ENCODE peak calls at places on chromosomes 2 and 18, in five cellular contexts. V is heart left ventricle; I is CD8-positive, alpha-beta T cell; Q is K562; C is AG10803. T is an unnamed sample.

GRCh38 chr18:38256366-38256765 is 690.8 kb upstream of the CELF4 start:
- DNase-seq in V (no peak), I (no peak), Q (no peak), C (no peak), T (no peak)

GRCh38 chr2:159713691-159714585 is 1.6 kb downstream of the MARCHF7 start:
- DNase-seq in V (no peak), I (no peak), Q (peak), C (peak), T (no peak)

GRCh38 chr2:149061119-149061518 is 22.6 kb downstream of the LYPD6B start:
- DNase-seq in V (no peak), I (no peak), Q (no peak), C (no peak), T (no peak)

GRCh38 chr2:88564402-88564801 is 62.9 kb downstream of the EIF2AK3 start:
- DNase-seq in V (no peak), I (no peak), Q (no peak), C (no peak), T (no peak)

GRCh38 chr2:240392084-240392947 is 43.1 kb upstream of the GPC1 start:
- DNase-seq in V (peak), I (no peak), Q (no peak), C (peak), T (peak)

GRCh38 chr18:23730850-23731249 is 41.6 kb downstream of the LAMA3 start:
- DNase-seq in V (no peak), I (no peak), Q (no peak), C (no peak), T (no peak)

GRCh38 chr2:127124426-127124825 is 17.5 kb upstream of the BIN1 start:
- DNase-seq in V (no peak), I (no peak), Q (no peak), C (no peak), T (no peak)

GRCh38 chr2:208037564-208038487 is 12.5 kb upstream of the PLEKHM3 start:
- DNase-seq in V (no peak), I (no peak), Q (no peak), C (no peak), T (no peak)

GRCh38 chr18:30945769-30946168 is 96.8 kb downstream of the DSC3 start:
- DNase-seq in V (no peak), I (no peak), Q (no peak), C (no peak), T (no peak)

GRCh38 chr18:66838340-66838987 is 234.6 kb upstream of the CDH19 start:
- DNase-seq in V (no peak), I (no peak), Q (no peak), C (no peak), T (no peak)

GRCh38 chr2:62197609-62198236 is 1.8 kb downstream of the B3GNT2 start:
- DNase-seq in V (peak), I (no peak), Q (peak), C (peak), T (peak)

GRCh38 chr2:215548714-215549113 is 112.8 kb upstream of the FN1 start:
- DNase-seq in V (no peak), I (no peak), Q (no peak), C (peak), T (no peak)

GRCh38 chr2:73249636-73250035 is 15.5 kb downstream of the CCT7 start:
- DNase-seq in V (no peak), I (no peak), Q (no peak), C (no peak), T (no peak)

GRCh38 chr2:160432633-160433032 is 61.0 kb downstream of the RBMS1 start:
- DNase-seq in V (no peak), I (no peak), Q (no peak), C (peak), T (no peak)

GRCh38 chr2:183186296-183186695 is 62.1 kb downstream of the NUP35 start:
- DNase-seq in V (no peak), I (no peak), Q (no peak), C (peak), T (no peak)

GRCh38 chr2:190407246-190407661 is 901 bp upstream of the MFSD6 start:
- DNase-seq in V (no peak), I (no peak), Q (no peak), C (no peak), T (no peak)

GRCh38 chr2:214341636-214342035 is 69.2 kb upstream of the VWC2L start:
- DNase-seq in V (no peak), I (no peak), Q (no peak), C (no peak), T (no peak)

GRCh38 chr2:199975297-199975895 is 20.0 kb downstream of the MAIP1 start:
- DNase-seq in V (no peak), I (no peak), Q (no peak), C (peak), T (no peak)

GRCh38 chr2:199968126-199968525 is 12.7 kb downstream of the MAIP1 start:
- DNase-seq in V (no peak), I (no peak), Q (no peak), C (no peak), T (no peak)

GRCh38 chr2:199977984-199978415 is 22.6 kb downstream of the MAIP1 start:
- DNase-seq in V (no peak), I (no peak), Q (no peak), C (peak), T (no peak)

GRCh38 chr2:199972088-199972626 is 16.8 kb downstream of the MAIP1 start:
- DNase-seq in V (no peak), I (no peak), Q (no peak), C (no peak), T (no peak)

DNA sequence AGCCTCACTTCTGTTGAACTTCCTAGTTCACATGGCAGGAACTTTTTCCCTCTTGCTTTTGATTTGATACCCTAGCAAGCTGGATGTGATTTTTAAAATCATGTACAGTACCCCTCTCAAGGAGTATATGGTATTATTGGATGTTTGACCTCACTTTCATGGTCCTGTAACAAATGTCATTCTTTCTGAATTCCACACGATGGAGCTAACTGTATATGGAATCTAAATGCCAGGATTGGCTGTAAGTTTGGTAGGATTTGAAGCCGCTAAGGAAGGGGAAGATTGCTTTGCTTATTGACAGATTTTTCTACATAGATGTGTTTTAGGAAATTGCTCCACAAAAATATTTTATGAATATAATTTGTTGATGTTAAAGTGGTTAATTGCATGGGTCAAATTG is 18.3 kb downstream of the MAIP1 start:
- DNase-seq in V (no peak), I (no peak), Q (peak), C (peak), T (no peak)
- TF ChIP-seq CTCF in V (peak), I (no peak), Q (peak), C (peak), T (peak)

DNA sequence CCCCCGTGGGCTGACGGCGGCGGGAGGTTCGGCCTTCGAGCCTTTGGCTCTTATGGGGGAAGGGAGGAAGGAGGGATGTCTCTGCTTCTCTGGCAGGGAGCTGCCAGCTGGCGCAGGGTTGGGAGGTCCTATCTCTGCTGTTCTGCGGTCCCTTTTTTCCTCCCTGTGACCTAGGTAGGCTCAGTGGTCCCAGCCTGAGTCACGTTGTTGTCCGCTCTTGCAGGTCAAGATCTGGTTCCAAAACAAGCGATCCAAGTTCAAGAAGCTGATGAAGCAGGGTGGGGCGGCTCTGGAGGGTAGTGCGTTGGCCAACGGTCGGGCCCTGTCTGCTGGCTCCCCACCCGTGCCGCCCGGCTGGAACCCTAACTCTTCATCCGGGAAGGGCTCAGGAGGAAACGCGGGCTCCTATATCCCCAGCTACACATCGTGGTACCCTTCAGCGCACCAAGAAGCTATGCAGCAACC is 2.5 kb downstream of the DLX1 start:
- DNase-seq in V (no peak), I (no peak), Q (no peak), C (no peak), T (no peak)
- H3K4me3 ChIP-seq in V (no peak), I (no peak), Q (no peak), C (peak), T (no peak)

GRCh38 chr2:59458862-59459261 is 1094.6 kb downstream of the BCL11A start:
- DNase-seq in V (no peak), I (no peak), Q (no peak), C (no peak), T (no peak)

GRCh38 chr2:59463401-59463800 is 1090.1 kb downstream of the BCL11A start:
- DNase-seq in V (no peak), I (no peak), Q (no peak), C (no peak), T (no peak)

GRCh38 chr2:59462418-59463197 is 1090.8 kb downstream of the BCL11A start:
- DNase-seq in V (no peak), I (no peak), Q (no peak), C (no peak), T (no peak)
- TF ChIP-seq CTCF in V (peak), I (no peak), Q (no peak), C (no peak), T (peak)

GRCh38 chr2:234678721-234679120 is 181.8 kb upstream of the ARL4C start:
- DNase-seq in V (no peak), I (no peak), Q (no peak), C (peak), T (peak)
- H3K4me3 ChIP-seq in V (no peak), I (no peak), Q (no peak), C (no peak), T (no peak)

DNA sequence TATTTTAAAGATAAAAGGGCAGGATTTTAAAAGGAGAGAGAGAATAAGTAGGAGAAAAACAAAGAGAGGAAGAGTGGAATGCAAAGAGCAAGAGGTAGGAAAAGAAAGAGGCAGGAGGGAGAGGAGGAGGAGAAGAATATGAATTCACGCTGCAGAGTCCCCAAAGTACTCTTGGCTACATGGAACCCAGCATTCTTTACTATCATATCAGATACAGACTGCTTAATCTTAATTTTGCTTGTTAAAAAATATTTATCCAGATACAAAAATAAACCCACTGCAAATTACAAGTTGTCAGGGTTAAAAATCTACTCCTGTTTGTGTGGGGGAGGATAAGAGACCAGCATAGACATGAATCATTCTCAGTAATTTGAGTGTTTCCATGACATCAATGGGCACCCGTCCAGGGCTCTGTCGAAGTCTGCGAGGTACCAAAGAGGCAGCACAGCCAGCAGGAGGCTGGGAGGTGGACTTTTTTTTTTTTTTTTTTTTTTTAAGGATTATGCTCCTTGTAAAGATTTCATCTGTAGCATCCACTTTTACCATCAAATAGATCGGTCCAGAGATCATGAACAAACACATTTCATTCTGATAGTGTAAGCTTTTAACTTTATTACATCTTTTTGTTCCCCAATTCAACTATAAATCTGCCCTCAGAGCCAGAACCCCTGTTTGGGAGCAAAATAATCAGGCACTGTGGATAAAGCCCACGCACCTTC is 182.2 kb downstream of the TCF4 start:
- DNase-seq in V (peak), I (no peak), Q (peak), C (peak), T (no peak)
- TF ChIP-seq CTCF in V (peak), I (no peak), Q (no peak), C (peak), T (no peak)

DNA sequence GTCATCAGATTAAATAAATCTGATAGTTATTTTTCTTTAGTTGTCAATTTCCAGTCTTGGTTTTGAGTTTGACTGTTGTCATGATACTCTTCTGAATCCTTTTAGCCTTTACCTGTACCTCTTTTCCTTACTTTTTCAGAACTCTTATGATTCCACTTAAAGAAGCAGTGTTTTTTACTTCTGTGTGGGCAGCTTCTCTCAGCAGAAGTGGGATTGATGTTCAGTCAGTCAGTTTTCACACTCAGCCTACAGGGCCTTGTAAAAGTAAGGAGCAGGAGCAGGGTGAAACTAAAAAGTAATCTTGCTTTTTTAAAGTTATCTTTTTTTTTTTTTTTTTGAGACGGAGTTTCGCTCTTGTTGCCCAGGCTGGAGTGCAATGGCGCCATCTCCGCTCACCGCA is 75.1 kb downstream of the HAUS1 start:
- DNase-seq in V (no peak), I (no peak), Q (no peak), C (no peak), T (no peak)
- H3K4me3 ChIP-seq in V (no peak), I (no peak), Q (no peak), C (no peak), T (no peak)

GRCh38 chr2:110852541-110853263 is 120.3 kb downstream of the ACOXL start:
- DNase-seq in V (no peak), I (no peak), Q (no peak), C (no peak), T (no peak)
- TF ChIP-seq CTCF in V (no peak), I (no peak), Q (no peak), C (no peak), T (no peak)

GRCh38 chr2:157261199-157261782 is 3.8 kb downstream of the GALNT5 start:
- DNase-seq in V (no peak), I (no peak), Q (peak), C (peak), T (no peak)
- H3K4me3 ChIP-seq in V (no peak), I (no peak), Q (peak), C (peak), T (no peak)

DNA sequence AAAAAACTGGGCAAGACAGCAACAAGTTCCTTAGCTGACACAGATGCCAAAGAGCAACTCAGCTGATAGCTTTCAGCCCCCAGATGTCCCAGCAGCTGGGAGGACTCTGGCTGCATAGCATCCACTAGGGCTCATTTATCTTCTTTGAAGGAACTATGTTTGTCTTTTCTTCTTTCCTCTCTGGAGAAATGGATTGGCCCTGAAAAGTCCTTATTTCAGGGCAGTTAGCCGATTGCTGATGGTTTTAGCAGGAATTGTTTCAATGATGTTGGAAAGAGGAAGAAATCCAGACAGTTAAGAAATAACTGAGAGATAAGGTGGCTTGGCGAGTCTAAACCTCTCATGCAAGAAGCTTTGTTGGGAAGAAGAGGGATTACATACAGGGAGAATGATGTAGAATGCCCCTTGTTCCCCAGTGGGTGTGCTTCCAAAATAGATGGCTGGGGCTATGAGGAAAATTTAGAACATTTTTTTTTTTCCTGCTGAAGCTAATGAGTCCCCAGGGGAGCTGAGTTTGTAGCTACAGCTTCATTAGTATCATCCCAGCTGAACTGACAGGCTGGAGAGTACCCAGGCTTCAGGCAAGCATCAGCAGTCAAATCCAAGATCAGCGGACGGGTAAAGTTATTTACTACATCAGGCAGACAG is 33.6 kb upstream of the SERPINE2 start:
- DNase-seq in V (peak), I (no peak), Q (no peak), C (peak), T (no peak)
- TF ChIP-seq CTCF in V (peak), I (no peak), Q (no peak), C (peak), T (no peak)

DNA sequence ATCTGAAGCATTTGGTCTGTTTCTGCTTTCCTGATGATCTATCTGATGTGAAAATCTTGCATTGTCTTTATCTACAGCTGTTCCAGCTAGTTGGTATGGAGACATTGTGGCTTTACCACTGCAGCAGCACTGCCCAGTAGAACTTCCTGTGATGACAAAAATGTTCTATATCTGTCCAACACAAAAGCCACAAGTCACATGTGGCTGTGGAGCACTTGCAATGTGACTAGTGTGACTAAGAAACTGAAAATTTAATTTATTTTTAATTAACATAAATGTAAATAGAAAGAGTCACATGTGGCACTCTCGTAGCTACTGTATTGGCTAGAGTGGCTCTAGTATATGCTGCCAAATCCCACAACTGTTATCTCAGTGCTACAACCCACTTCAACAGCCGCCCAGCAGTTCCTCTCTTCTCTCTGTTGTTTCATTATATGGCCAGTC is 425.7 kb downstream of the SETBP1 start:
- DNase-seq in V (no peak), I (no peak), Q (no peak), C (peak), T (no peak)
- H3K4me3 ChIP-seq in V (no peak), I (no peak), Q (no peak), C (no peak), T (no peak)